ENCODE peak calls at places on chromosomes 11 and 22, in seven cellular contexts. E, J, S, F, D, M and U are unnamed samples.

GRCh38 chr11:22666700-22667439 is 459 bp downstream of the GAS2 start:
- DNase-seq in E (peak; percentile 60), J (no peak), S (peak; percentile 67), F (peak; percentile 61), D (no peak), M (peak; percentile 85), U (no peak)

GRCh38 chr11:94423467-94423866 is 22.2 kb upstream of the GPR83 start:
- DNase-seq in E (no peak), J (no peak), S (no peak), F (no peak), D (no peak), M (no peak), U (no peak)

GRCh38 chr11:130601141-130601540 is 152.7 kb downstream of the ADAMTS15 start:
- DNase-seq in E (peak; percentile 83), J (no peak), S (peak; percentile 36), F (peak; percentile 88), D (no peak), M (no peak), U (no peak)

GRCh38 chr22:17719911-17720310 is 54.4 kb downstream of the BID start:
- DNase-seq in E (no peak), J (no peak), S (no peak), F (no peak), D (no peak), M (no peak), U (no peak)

GRCh38 chr22:43176090-43176489 is 10.8 kb downstream of the TTLL12 start:
- DNase-seq in E (peak; percentile 11), J (no peak), S (no peak), F (no peak), D (no peak), M (no peak), U (no peak)

GRCh38 chr11:102912482-102912830 is 37.7 kb upstream of the MMP12 start:
- DNase-seq in E (no peak), J (no peak), S (no peak), F (no peak), D (no peak), M (no peak), U (no peak)

GRCh38 chr22:37016134-37016910 is 2.9 kb downstream of the TST start:
- DNase-seq in E (no peak), J (no peak), S (peak; percentile 76), F (no peak), D (no peak), M (no peak), U (no peak)

GRCh38 chr11:76598426-76598839 is 72.1 kb downstream of the LRRC32 start:
- DNase-seq in E (no peak), J (peak; percentile 64), S (no peak), F (peak; percentile 63), D (no peak), M (peak; percentile 72), U (no peak)

GRCh38 chr11:91239359-91239758 is 985.3 kb upstream of the FAT3 start:
- DNase-seq in E (no peak), J (no peak), S (no peak), F (no peak), D (no peak), M (no peak), U (no peak)

GRCh38 chr11:130002352-130002845 is at the start of gene PRDM10:
- DNase-seq in E (peak; percentile 93), J (peak; percentile 91), S (peak; percentile 92), F (peak; percentile 95), D (peak; percentile 92), M (peak; percentile 98), U (peak; percentile 55)

GRCh38 chr11:45087761-45088160 is 58.7 kb upstream of the PRDM11 start:
- DNase-seq in E (no peak), J (no peak), S (no peak), F (no peak), D (no peak), M (no peak), U (no peak)

GRCh38 chr22:28670153-28670552 is 9.5 kb downstream of the TTC28 start:
- DNase-seq in E (no peak), J (no peak), S (no peak), F (no peak), D (no peak), M (no peak), U (no peak)

GRCh38 chr22:19763141-19764049 is 2.8 kb downstream of the TBX1 start:
- DNase-seq in E (no peak), J (no peak), S (no peak), F (no peak), D (no peak), M (no peak), U (no peak)
- H3K27ac ChIP-seq in E (no peak overlapping the region), J (no peak overlapping the region), S (no peak overlapping the region), F (no peak overlapping the region), D (no peak overlapping the region), M (no peak overlapping the region), U (no peak overlapping the region)

GRCh38 chr11:12287374-12288211 is 89.8 kb upstream of the PARVA start:
- DNase-seq in E (no peak), J (peak; percentile 95), S (peak; percentile 26), F (peak; percentile 83), D (no peak), M (peak; percentile 51), U (no peak)

GRCh38 chr11:12289667-12290476 is 87.5 kb upstream of the PARVA start:
- DNase-seq in E (no peak), J (no peak), S (peak; percentile 11), F (no peak), D (no peak), M (peak; percentile 5), U (peak; percentile 14)

GRCh38 chr11:12288934-12289666 is 88.3 kb upstream of the PARVA start:
- DNase-seq in E (no peak), J (no peak), S (no peak), F (no peak), D (no peak), M (no peak), U (no peak)

GRCh38 chr11:12287009-12287373 is 90.4 kb upstream of the PARVA start:
- DNase-seq in E (no peak), J (peak; percentile 86), S (peak; percentile 24), F (peak; percentile 59), D (no peak), M (peak; percentile 7), U (no peak)

DNA sequence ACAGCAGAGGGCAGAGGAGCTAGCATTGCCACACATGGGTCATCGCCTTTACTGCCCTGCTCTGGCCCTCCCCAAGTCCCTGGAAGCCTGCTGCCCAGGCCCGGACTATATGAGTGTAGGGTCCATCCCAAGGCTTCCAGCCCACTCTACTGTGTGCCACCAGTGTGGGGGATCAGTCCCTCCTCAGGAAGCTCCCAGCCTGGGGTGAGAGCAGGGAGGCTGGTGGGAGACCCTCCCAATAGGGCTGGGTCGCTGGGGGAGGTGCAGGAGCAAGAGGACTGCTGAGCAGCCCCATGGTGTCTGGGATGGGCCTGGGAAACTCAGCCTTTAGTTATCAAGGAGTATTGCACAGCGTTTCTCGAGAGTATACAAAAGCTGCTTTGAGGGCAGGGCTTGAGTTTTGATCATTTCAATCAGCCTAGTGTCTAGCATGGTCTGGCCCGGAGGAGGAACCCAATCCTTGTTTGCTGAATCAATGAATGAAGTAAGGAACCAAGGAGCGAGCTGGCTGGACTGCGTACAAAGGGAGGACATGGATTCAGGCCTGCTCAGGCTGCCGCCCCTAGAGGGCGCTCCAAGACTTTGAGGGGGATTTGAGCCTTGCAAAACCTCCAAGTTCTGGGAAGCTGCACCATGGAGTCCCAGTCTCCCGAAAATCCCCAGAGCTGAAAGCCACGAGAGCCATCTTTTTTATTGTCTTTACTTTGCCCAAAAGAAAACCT is 89.0 kb upstream of the PARVA start:
- DNase-seq in E (peak; percentile 75), J (peak; percentile 90), S (peak; percentile 75), F (peak; percentile 88), D (peak; percentile 28), M (peak; percentile 90), U (peak; percentile 56)
- H3K27ac ChIP-seq in E (peak overlapping the region; percentile 50), J (peak overlapping the region; percentile 99), S (peak overlapping the region; percentile 84), F (peak overlapping the region; percentile 76), D (no peak overlapping the region), M (peak overlapping the region; percentile 51), U (no peak overlapping the region)

GRCh38 chr11:124766156-124766555 is 4.1 kb upstream of the ESAM start:
- DNase-seq in E (no peak), J (peak; percentile 26), S (no peak), F (no peak), D (no peak), M (no peak), U (no peak)

GRCh38 chr11:124768914-124769313 is 6.8 kb upstream of the ESAM start:
- DNase-seq in E (no peak), J (no peak), S (no peak), F (no peak), D (no peak), M (no peak), U (no peak)

DNA sequence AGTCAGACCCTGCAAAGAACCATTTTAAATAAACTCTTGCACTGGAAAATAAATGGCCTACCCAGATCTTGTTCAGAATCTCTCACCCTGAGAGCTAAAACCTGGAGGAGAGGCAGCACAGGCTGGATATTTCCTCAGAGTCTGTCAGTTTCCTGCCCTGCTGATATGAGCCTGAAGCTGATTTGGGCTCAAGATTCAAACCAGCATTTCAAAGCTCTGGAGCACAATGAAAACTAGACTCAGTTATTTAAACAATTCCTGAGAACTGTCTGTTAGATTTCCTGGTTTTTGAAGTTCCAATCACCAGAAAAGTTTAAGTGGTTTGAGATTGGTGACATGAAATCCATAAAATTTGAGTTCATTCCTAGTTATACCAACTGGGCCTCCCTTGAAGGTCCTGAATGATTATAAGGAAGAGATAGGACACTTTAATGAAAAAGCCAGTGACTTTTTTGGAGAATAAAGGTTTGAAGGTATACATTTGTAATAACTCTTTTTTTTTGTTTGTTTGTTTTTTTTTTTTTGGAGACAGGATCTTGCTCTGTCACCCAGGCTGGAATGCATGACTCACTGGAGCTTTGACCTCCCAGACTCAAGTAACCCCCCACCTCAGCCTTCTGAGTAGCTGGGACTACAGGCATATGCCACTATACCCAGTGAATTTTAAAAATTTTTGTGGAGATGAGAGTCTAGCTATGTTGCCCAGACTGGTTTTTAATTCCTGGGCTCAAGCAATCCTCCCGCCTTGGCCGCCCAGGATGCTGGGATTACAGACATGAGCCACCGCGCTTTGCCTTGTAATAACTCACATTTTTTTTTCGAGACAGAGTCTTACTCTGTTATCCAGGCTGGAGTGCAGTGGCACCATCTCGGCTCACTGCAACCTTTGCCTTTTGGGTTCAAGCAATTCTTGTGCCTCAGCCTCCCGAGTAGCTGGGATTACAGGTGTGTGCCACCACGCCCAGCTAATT is 8.0 kb upstream of the ESAM start:
- DNase-seq in E (no peak), J (peak; percentile 62), S (no peak), F (no peak), D (no peak), M (no peak), U (no peak)
- H3K27ac ChIP-seq in E (no peak overlapping the region), J (peak overlapping the region; percentile 85), S (no peak overlapping the region), F (no peak overlapping the region), D (no peak overlapping the region), M (no peak overlapping the region), U (no peak overlapping the region)

GRCh38 chr22:46687045-46687444 is 51.0 kb downstream of the CERK start:
- DNase-seq in E (no peak), J (no peak), S (no peak), F (peak; percentile 45), D (no peak), M (no peak), U (no peak)

GRCh38 chr22:46687460-46687859 is 50.6 kb downstream of the CERK start:
- DNase-seq in E (no peak), J (no peak), S (no peak), F (peak; percentile 29), D (no peak), M (no peak), U (no peak)

GRCh38 chr22:46688949-46689348 is 49.1 kb downstream of the CERK start:
- DNase-seq in E (peak; percentile 68), J (no peak), S (peak; percentile 34), F (peak; percentile 57), D (no peak), M (no peak), U (no peak)

GRCh38 chr22:46684706-46685105 is 53.3 kb downstream of the CERK start:
- DNase-seq in E (peak; percentile 55), J (no peak), S (peak; percentile 32), F (peak; percentile 27), D (no peak), M (no peak), U (no peak)

GRCh38 chr22:46686221-46686872 is 51.7 kb downstream of the CERK start:
- DNase-seq in E (peak; percentile 62), J (no peak), S (peak; percentile 76), F (peak; percentile 55), D (no peak), M (no peak), U (no peak)
- H3K27ac ChIP-seq in E (peak overlapping the region; percentile 92), J (no peak overlapping the region), S (peak overlapping the region; percentile 68), F (peak overlapping the region; percentile 84), D (no peak overlapping the region), M (no peak overlapping the region), U (no peak overlapping the region)